ENCODE peak calls at places on chromosomes 1 and 21, in four cellular contexts. One of them, this sample, is unnamed.

GRCh38 chr1:201358596-201358995 is 18.9 kb downstream of the TNNT2 start:
- DNase-seq in stomach: no peak
- DNase-seq in GM23248: peak
- DNase-seq in neuronal stem cell: no peak
- DNase-seq in this sample: no peak

GRCh38 chr1:96256391-96256790 is 465.2 kb upstream of the PTBP2 start:
- DNase-seq in stomach: no peak
- DNase-seq in GM23248: no peak
- DNase-seq in neuronal stem cell: no peak
- DNase-seq in this sample: no peak

GRCh38 chr1:1006305-1007159 is 6.6 kb upstream of the HES4 start:
- DNase-seq in stomach: peak
- DNase-seq in GM23248: no peak
- DNase-seq in neuronal stem cell: no peak
- DNase-seq in this sample: peak

GRCh38 chr1:203151362-203152157 is 24.0 kb downstream of the ADORA1 start:
- DNase-seq in stomach: no peak
- DNase-seq in GM23248: no peak
- DNase-seq in neuronal stem cell: no peak
- DNase-seq in this sample: no peak

GRCh38 chr1:228089520-228090380 is 7.2 kb downstream of the ARF1 start:
- DNase-seq in stomach: peak
- DNase-seq in GM23248: peak
- DNase-seq in neuronal stem cell: no peak
- DNase-seq in this sample: peak

GRCh38 chr21:45818276-45818903 is 163.2 kb upstream of the COL6A1 start:
- DNase-seq in stomach: no peak
- DNase-seq in GM23248: peak
- DNase-seq in neuronal stem cell: no peak
- DNase-seq in this sample: no peak

GRCh38 chr1:15574741-15575140 is 10.1 kb downstream of the AGMAT start:
- DNase-seq in stomach: no peak
- DNase-seq in GM23248: no peak
- DNase-seq in neuronal stem cell: no peak
- DNase-seq in this sample: no peak

GRCh38 chr21:30561957-30562356 is 843 bp upstream of the KRTAP19-7 start:
- DNase-seq in stomach: no peak
- DNase-seq in GM23248: no peak
- DNase-seq in neuronal stem cell: no peak
- DNase-seq in this sample: no peak

GRCh38 chr1:202959276-202959620 is 1.1 kb upstream of the ADIPOR1 start:
- DNase-seq in stomach: no peak
- DNase-seq in GM23248: peak
- DNase-seq in neuronal stem cell: no peak
- DNase-seq in this sample: no peak

GRCh38 chr1:228314658-228315483 is 91.8 kb downstream of the TRIM11 start:
- DNase-seq in stomach: peak
- DNase-seq in GM23248: no peak
- DNase-seq in neuronal stem cell: no peak
- DNase-seq in this sample: peak

GRCh38 chr1:6544831-6545230 is 9.5 kb downstream of the NOL9 start:
- DNase-seq in stomach: no peak
- DNase-seq in GM23248: peak
- DNase-seq in neuronal stem cell: no peak
- DNase-seq in this sample: no peak

GRCh38 chr1:90534669-90535379 is 182.3 kb downstream of the BARHL2 start:
- DNase-seq in stomach: no peak
- DNase-seq in GM23248: no peak
- DNase-seq in neuronal stem cell: peak
- DNase-seq in this sample: no peak

GRCh38 chr1:25088180-25088701 is 144.1 kb downstream of the SYF2 start:
- DNase-seq in stomach: no peak
- DNase-seq in GM23248: no peak
- DNase-seq in neuronal stem cell: no peak
- DNase-seq in this sample: no peak

GRCh38 chr1:30955448-30956015 is 47.0 kb upstream of the SDC3 start:
- DNase-seq in stomach: no peak
- DNase-seq in GM23248: peak
- DNase-seq in neuronal stem cell: no peak
- DNase-seq in this sample: no peak

GRCh38 chr21:21101911-21102310 is 103.7 kb downstream of the NCAM2 start:
- DNase-seq in stomach: no peak
- DNase-seq in GM23248: no peak
- DNase-seq in neuronal stem cell: peak
- DNase-seq in this sample: no peak

GRCh38 chr21:33273044-33273443 is 6.9 kb downstream of the IL10RB start:
- DNase-seq in stomach: no peak
- DNase-seq in GM23248: no peak
- DNase-seq in neuronal stem cell: no peak
- DNase-seq in this sample: no peak

GRCh38 chr1:85578321-85579295 is 2.0 kb upstream of the CCN1 start:
- DNase-seq in stomach: no peak
- DNase-seq in GM23248: peak
- DNase-seq in neuronal stem cell: no peak
- DNase-seq in this sample: no peak

GRCh38 chr1:196997428-196997827 is 20.1 kb downstream of the CFHR5 start:
- DNase-seq in stomach: no peak
- DNase-seq in GM23248: peak
- DNase-seq in neuronal stem cell: no peak
- DNase-seq in this sample: no peak

GRCh38 chr1:83023212-83023611 is 975.7 kb downstream of the TTLL7 start:
- DNase-seq in stomach: no peak
- DNase-seq in GM23248: no peak
- DNase-seq in neuronal stem cell: no peak
- DNase-seq in this sample: no peak

GRCh38 chr21:25467891-25468290 is 139.4 kb downstream of the MRPL39 start:
- DNase-seq in stomach: no peak
- DNase-seq in GM23248: peak
- DNase-seq in neuronal stem cell: no peak
- DNase-seq in this sample: no peak

GRCh38 chr1:108803548-108803947 is 53.3 kb downstream of the AKNAD1 start:
- DNase-seq in stomach: no peak
- DNase-seq in GM23248: no peak
- DNase-seq in neuronal stem cell: no peak
- DNase-seq in this sample: no peak

GRCh38 chr1:61403863-61404615 is 320.9 kb downstream of the TM2D1 start:
- DNase-seq in stomach: no peak
- DNase-seq in GM23248: no peak
- DNase-seq in neuronal stem cell: no peak
- DNase-seq in this sample: no peak

GRCh38 chr1:98749152-98749756 is 87.7 kb downstream of the SNX7 start:
- DNase-seq in stomach: no peak
- DNase-seq in GM23248: peak
- DNase-seq in neuronal stem cell: no peak
- DNase-seq in this sample: no peak

GRCh38 chr21:33069994-33070811 is at the start of gene OLIG1:
- DNase-seq in stomach: peak
- DNase-seq in GM23248: peak
- DNase-seq in neuronal stem cell: peak
- DNase-seq in this sample: no peak

GRCh38 chr1:22831729-22832413 is 121.2 kb downstream of the EPHB2 start:
- DNase-seq in stomach: peak
- DNase-seq in GM23248: peak
- DNase-seq in neuronal stem cell: no peak
- DNase-seq in this sample: no peak

GRCh38 chr1:235878082-235878781 is 11.5 kb upstream of the LYST start:
- DNase-seq in stomach: no peak
- DNase-seq in GM23248: no peak
- DNase-seq in neuronal stem cell: no peak
- DNase-seq in this sample: no peak

GRCh38 chr1:224783006-224783651 is 146.3 kb upstream of the DNAH14 start:
- DNase-seq in stomach: no peak
- DNase-seq in GM23248: no peak
- DNase-seq in neuronal stem cell: no peak
- DNase-seq in this sample: no peak

GRCh38 chr1:240117202-240117769 is 25.6 kb downstream of the FMN2 start:
- DNase-seq in stomach: no peak
- DNase-seq in GM23248: no peak
- DNase-seq in neuronal stem cell: no peak
- DNase-seq in this sample: no peak

GRCh38 chr1:66445492-66446181 is 88.3 kb upstream of the SGIP1 start:
- DNase-seq in stomach: peak
- DNase-seq in GM23248: no peak
- DNase-seq in neuronal stem cell: no peak
- DNase-seq in this sample: no peak

GRCh38 chr1:231357831-231358354 is 19.8 kb downstream of the SPRTN start:
- DNase-seq in stomach: peak
- DNase-seq in GM23248: peak
- DNase-seq in neuronal stem cell: peak
- DNase-seq in this sample: no peak

GRCh38 chr1:76939817-76940216 is 72.5 kb downstream of the ST6GALNAC5 start:
- DNase-seq in stomach: no peak
- DNase-seq in GM23248: no peak
- DNase-seq in neuronal stem cell: no peak
- DNase-seq in this sample: no peak

GRCh38 chr1:76940586-76941335 is 73.5 kb downstream of the ST6GALNAC5 start:
- DNase-seq in stomach: no peak
- DNase-seq in GM23248: no peak
- DNase-seq in neuronal stem cell: no peak
- DNase-seq in this sample: no peak

GRCh38 chr1:76939107-76939816 is 72.0 kb downstream of the ST6GALNAC5 start:
- DNase-seq in stomach: no peak
- DNase-seq in GM23248: peak
- DNase-seq in neuronal stem cell: peak
- DNase-seq in this sample: no peak

GRCh38 chr1:76944942-76945341 is 77.7 kb downstream of the ST6GALNAC5 start:
- DNase-seq in stomach: no peak
- DNase-seq in GM23248: peak
- DNase-seq in neuronal stem cell: no peak
- DNase-seq in this sample: no peak

GRCh38 chr1:76942549-76942948 is 75.3 kb downstream of the ST6GALNAC5 start:
- DNase-seq in stomach: no peak
- DNase-seq in GM23248: peak
- DNase-seq in neuronal stem cell: no peak
- DNase-seq in this sample: no peak
- H3K27ac ChIP-seq in stomach: no peak
- H3K27ac ChIP-seq in GM23248: peak
- H3K27ac ChIP-seq in neuronal stem cell: no peak
- H3K27ac ChIP-seq in this sample: no peak

GRCh38 chr21:38735807-38736206 is 69.9 kb upstream of the ETS2 start:
- DNase-seq in stomach: no peak
- DNase-seq in GM23248: no peak
- DNase-seq in neuronal stem cell: no peak
- DNase-seq in this sample: no peak

GRCh38 chr21:38729745-38730401 is 75.9 kb upstream of the ETS2 start:
- DNase-seq in stomach: no peak
- DNase-seq in GM23248: peak
- DNase-seq in neuronal stem cell: no peak
- DNase-seq in this sample: no peak

GRCh38 chr21:38733973-38734546 is 71.7 kb upstream of the ETS2 start:
- DNase-seq in stomach: peak
- DNase-seq in GM23248: peak
- DNase-seq in neuronal stem cell: peak
- DNase-seq in this sample: peak
- H3K4me3 ChIP-seq in stomach: peak
- H3K4me3 ChIP-seq in GM23248: no peak
- H3K4me3 ChIP-seq in neuronal stem cell: peak
- H3K4me3 ChIP-seq in this sample: peak

DNA sequence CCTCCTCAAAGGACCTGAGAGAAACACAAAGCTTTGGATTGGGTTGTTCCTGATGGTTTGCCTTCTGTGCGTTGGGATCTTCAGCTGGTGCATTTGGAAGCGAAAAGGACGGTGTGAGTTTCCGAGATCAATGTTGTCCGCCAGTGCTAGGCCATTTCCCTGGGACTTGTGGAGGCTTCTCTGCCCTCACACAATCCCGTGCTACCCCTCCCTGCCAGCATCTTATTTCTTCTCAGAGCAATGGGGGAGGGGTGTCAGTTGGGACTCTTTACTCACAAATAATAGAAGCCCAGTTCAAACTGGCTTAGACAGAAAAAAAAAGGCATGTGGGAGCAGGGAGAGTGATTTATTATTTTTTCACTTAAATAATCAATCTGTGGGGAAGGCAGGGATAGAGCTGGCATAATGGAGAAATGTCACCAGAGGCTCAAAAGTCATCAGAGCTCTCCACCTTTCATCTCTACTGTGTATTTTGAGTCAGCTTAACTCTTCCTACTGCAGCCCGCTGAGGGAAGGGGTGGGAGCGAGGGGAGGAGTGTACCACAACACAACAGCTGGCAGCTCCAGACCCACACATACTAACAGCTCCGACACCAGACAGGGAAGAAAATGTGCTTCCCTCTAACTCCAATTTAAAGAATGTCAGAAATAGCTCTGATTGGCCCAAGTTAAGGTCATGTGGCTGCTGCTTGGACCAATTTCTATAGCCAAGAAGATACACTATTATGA is 22.4 kb downstream of the LY9 start:
- DNase-seq in stomach: no peak
- DNase-seq in GM23248: no peak
- DNase-seq in neuronal stem cell: no peak
- DNase-seq in this sample: peak
- H3K27ac ChIP-seq in stomach: no peak
- H3K27ac ChIP-seq in GM23248: no peak
- H3K27ac ChIP-seq in neuronal stem cell: no peak
- H3K27ac ChIP-seq in this sample: no peak

GRCh38 chr1:19391596-19391981 is 79.5 kb downstream of the SLC66A1 start:
- DNase-seq in stomach: no peak
- DNase-seq in GM23248: no peak
- DNase-seq in neuronal stem cell: no peak
- DNase-seq in this sample: no peak
- H3K4me3 ChIP-seq in stomach: peak
- H3K4me3 ChIP-seq in GM23248: peak
- H3K4me3 ChIP-seq in neuronal stem cell: no peak
- H3K4me3 ChIP-seq in this sample: peak

GRCh38 chr1:147238053-147238902 is 4.2 kb upstream of the CHD1L start:
- DNase-seq in stomach: no peak
- DNase-seq in GM23248: no peak
- DNase-seq in neuronal stem cell: no peak
- DNase-seq in this sample: no peak
- H3K27ac ChIP-seq in stomach: peak
- H3K27ac ChIP-seq in GM23248: no peak
- H3K27ac ChIP-seq in neuronal stem cell: no peak
- H3K27ac ChIP-seq in this sample: no peak

GRCh38 chr1:43934986-43935324 is 1.4 kb downstream of the ARTN start:
- DNase-seq in stomach: no peak
- DNase-seq in GM23248: no peak
- DNase-seq in neuronal stem cell: no peak
- DNase-seq in this sample: no peak
- H3K4me3 ChIP-seq in stomach: no peak
- H3K4me3 ChIP-seq in GM23248: no peak
- H3K4me3 ChIP-seq in neuronal stem cell: no peak
- H3K4me3 ChIP-seq in this sample: no peak